ENCODE peak calls at places on chromosome 22, in six cellular contexts. One of them, this sample, is unnamed.

GRCh38 chr22:23565288-23565941 is 14.7 kb downstream of the IGLL1 start:
- DNase-seq in body of pancreas: no peak
- DNase-seq in adrenal gland: no peak
- DNase-seq in HepG2: no peak
- DNase-seq in AG04450: no peak
- DNase-seq in uterus: no peak
- DNase-seq in this sample: no peak

GRCh38 chr22:48337957-48338792 is 1489.5 kb downstream of the BRD1 start:
- DNase-seq in body of pancreas: no peak
- DNase-seq in adrenal gland: no peak
- DNase-seq in HepG2: no peak
- DNase-seq in AG04450: no peak
- DNase-seq in uterus: no peak
- DNase-seq in this sample: no peak

GRCh38 chr22:50691521-50691920 is 18.9 kb downstream of the SHANK3 start:
- DNase-seq in body of pancreas: peak
- DNase-seq in adrenal gland: no peak
- DNase-seq in HepG2: peak
- DNase-seq in AG04450: no peak
- DNase-seq in uterus: no peak
- DNase-seq in this sample: no peak

GRCh38 chr22:47163876-47164513 is 401.5 kb downstream of the TBC1D22A start:
- DNase-seq in body of pancreas: peak
- DNase-seq in adrenal gland: peak
- DNase-seq in HepG2: no peak
- DNase-seq in AG04450: no peak
- DNase-seq in uterus: no peak
- DNase-seq in this sample: no peak

GRCh38 chr22:46609175-46609690 is 11.0 kb upstream of the GRAMD4 start:
- DNase-seq in body of pancreas: no peak
- DNase-seq in adrenal gland: no peak
- DNase-seq in HepG2: peak
- DNase-seq in AG04450: no peak
- DNase-seq in uterus: no peak
- DNase-seq in this sample: no peak

GRCh38 chr22:27836181-27836580 is 34.6 kb upstream of the MN1 start:
- DNase-seq in body of pancreas: no peak
- DNase-seq in adrenal gland: no peak
- DNase-seq in HepG2: no peak
- DNase-seq in AG04450: no peak
- DNase-seq in uterus: no peak
- DNase-seq in this sample: no peak

GRCh38 chr22:40010752-40011145 is 16.0 kb downstream of the FAM83F start:
- DNase-seq in body of pancreas: no peak
- DNase-seq in adrenal gland: no peak
- DNase-seq in HepG2: no peak
- DNase-seq in AG04450: no peak
- DNase-seq in uterus: no peak
- DNase-seq in this sample: no peak

GRCh38 chr22:32661296-32661695 is 140.2 kb upstream of the TIMP3 start:
- DNase-seq in body of pancreas: no peak
- DNase-seq in adrenal gland: peak
- DNase-seq in HepG2: no peak
- DNase-seq in AG04450: peak
- DNase-seq in uterus: peak
- DNase-seq in this sample: no peak

GRCh38 chr22:44195189-44195871 is 14.6 kb downstream of the PARVG start:
- DNase-seq in body of pancreas: no peak
- DNase-seq in adrenal gland: no peak
- DNase-seq in HepG2: no peak
- DNase-seq in AG04450: no peak
- DNase-seq in uterus: no peak
- DNase-seq in this sample: no peak

GRCh38 chr22:18031670-18032454 is 7.5 kb upstream of the MICAL3 start:
- DNase-seq in body of pancreas: peak
- DNase-seq in adrenal gland: peak
- DNase-seq in HepG2: no peak
- DNase-seq in AG04450: peak
- DNase-seq in uterus: peak
- DNase-seq in this sample: no peak

GRCh38 chr22:31126869-31127175 is 4.1 kb downstream of the INPP5J start:
- DNase-seq in body of pancreas: no peak
- DNase-seq in adrenal gland: no peak
- DNase-seq in HepG2: no peak
- DNase-seq in AG04450: no peak
- DNase-seq in uterus: no peak
- DNase-seq in this sample: no peak

GRCh38 chr22:43515902-43516301 is 104.1 kb downstream of the MPPED1 start:
- DNase-seq in body of pancreas: no peak
- DNase-seq in adrenal gland: no peak
- DNase-seq in HepG2: no peak
- DNase-seq in AG04450: no peak
- DNase-seq in uterus: no peak
- DNase-seq in this sample: no peak

GRCh38 chr22:49046546-49047305 is 780.9 kb downstream of the BRD1 start:
- DNase-seq in body of pancreas: peak
- DNase-seq in adrenal gland: peak
- DNase-seq in HepG2: peak
- DNase-seq in AG04450: no peak
- DNase-seq in uterus: peak
- DNase-seq in this sample: no peak

DNA sequence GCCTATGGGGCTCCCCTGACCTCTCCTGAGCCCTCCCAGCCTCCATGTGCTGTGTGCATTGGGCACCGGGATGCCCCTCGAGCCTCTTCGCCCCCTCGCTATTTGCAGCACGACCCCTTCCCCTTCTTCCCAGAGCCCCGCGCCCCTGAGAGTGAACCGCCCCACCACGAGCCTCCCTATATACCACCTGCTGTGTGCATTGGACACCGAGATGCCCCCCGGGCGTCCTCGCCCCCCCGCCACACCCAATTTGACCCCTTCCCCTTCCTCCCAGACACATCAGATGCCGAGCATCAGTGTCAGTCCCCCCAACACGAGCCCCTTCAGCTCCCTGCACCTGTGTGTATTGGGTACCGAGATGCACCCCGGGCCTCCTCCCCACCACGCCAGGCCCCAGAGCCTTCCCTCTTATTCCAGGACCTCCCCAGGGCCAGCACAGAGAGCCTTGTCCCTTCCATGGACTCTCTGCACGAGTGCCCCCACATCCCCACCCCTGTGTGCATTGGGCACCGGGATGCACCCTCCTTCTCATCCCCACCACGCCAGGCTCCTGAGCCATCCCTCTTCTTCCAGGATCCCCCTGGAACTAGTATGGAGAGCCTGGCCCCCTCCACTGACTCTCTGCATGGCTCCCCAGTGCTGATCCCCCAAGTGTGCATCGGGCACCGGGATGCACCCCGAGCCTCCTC is 28.8 kb downstream of the TRIOBP start:
- DNase-seq in body of pancreas: no peak
- DNase-seq in adrenal gland: no peak
- DNase-seq in HepG2: no peak
- DNase-seq in AG04450: no peak
- DNase-seq in uterus: no peak
- DNase-seq in this sample: no peak
- H3K27ac ChIP-seq in body of pancreas: no peak
- H3K27ac ChIP-seq in adrenal gland: no peak
- H3K27ac ChIP-seq in HepG2: no peak
- H3K27ac ChIP-seq in AG04450: no peak
- H3K27ac ChIP-seq in uterus: no peak
- H3K27ac ChIP-seq in this sample: no peak

GRCh38 chr22:26587991-26588613 is 1.8 kb downstream of the TPST2 start:
- DNase-seq in body of pancreas: no peak
- DNase-seq in adrenal gland: no peak
- DNase-seq in HepG2: no peak
- DNase-seq in AG04450: no peak
- DNase-seq in uterus: no peak
- DNase-seq in this sample: no peak

GRCh38 chr22:26589367-26589844 is 526 bp downstream of the TPST2 start:
- DNase-seq in body of pancreas: peak
- DNase-seq in adrenal gland: peak
- DNase-seq in HepG2: no peak
- DNase-seq in AG04450: no peak
- DNase-seq in uterus: peak
- DNase-seq in this sample: no peak

GRCh38 chr22:26589845-26590524 is at the start of gene TPST2:
- DNase-seq in body of pancreas: peak
- DNase-seq in adrenal gland: peak
- DNase-seq in HepG2: peak
- DNase-seq in AG04450: no peak
- DNase-seq in uterus: peak
- DNase-seq in this sample: peak

GRCh38 chr22:26590525-26590858 is 560 bp upstream of the TPST2 start:
- DNase-seq in body of pancreas: no peak
- DNase-seq in adrenal gland: no peak
- DNase-seq in HepG2: peak
- DNase-seq in AG04450: no peak
- DNase-seq in uterus: no peak
- DNase-seq in this sample: no peak

GRCh38 chr22:26588749-26589366 is 1.1 kb downstream of the TPST2 start:
- DNase-seq in body of pancreas: no peak
- DNase-seq in adrenal gland: no peak
- DNase-seq in HepG2: peak
- DNase-seq in AG04450: no peak
- DNase-seq in uterus: no peak
- DNase-seq in this sample: no peak
- H3K27ac ChIP-seq in body of pancreas: peak
- H3K27ac ChIP-seq in adrenal gland: peak
- H3K27ac ChIP-seq in HepG2: peak
- H3K27ac ChIP-seq in AG04450: peak
- H3K27ac ChIP-seq in uterus: peak
- H3K27ac ChIP-seq in this sample: peak

GRCh38 chr22:41979423-41980250 is 10.4 kb downstream of the SEPTIN3 start:
- DNase-seq in body of pancreas: no peak
- DNase-seq in adrenal gland: no peak
- DNase-seq in HepG2: no peak
- DNase-seq in AG04450: no peak
- DNase-seq in uterus: no peak
- DNase-seq in this sample: peak

GRCh38 chr22:41987276-41987675 is 11.3 kb upstream of the WBP2NL start:
- DNase-seq in body of pancreas: no peak
- DNase-seq in adrenal gland: no peak
- DNase-seq in HepG2: no peak
- DNase-seq in AG04450: no peak
- DNase-seq in uterus: no peak
- DNase-seq in this sample: no peak

GRCh38 chr22:41983516-41983915 is 14.3 kb downstream of the SEPTIN3 start:
- DNase-seq in body of pancreas: no peak
- DNase-seq in adrenal gland: no peak
- DNase-seq in HepG2: no peak
- DNase-seq in AG04450: no peak
- DNase-seq in uterus: no peak
- DNase-seq in this sample: no peak

GRCh38 chr22:41982886-41983285 is 13.6 kb downstream of the SEPTIN3 start:
- DNase-seq in body of pancreas: no peak
- DNase-seq in adrenal gland: no peak
- DNase-seq in HepG2: no peak
- DNase-seq in AG04450: no peak
- DNase-seq in uterus: no peak
- DNase-seq in this sample: no peak

DNA sequence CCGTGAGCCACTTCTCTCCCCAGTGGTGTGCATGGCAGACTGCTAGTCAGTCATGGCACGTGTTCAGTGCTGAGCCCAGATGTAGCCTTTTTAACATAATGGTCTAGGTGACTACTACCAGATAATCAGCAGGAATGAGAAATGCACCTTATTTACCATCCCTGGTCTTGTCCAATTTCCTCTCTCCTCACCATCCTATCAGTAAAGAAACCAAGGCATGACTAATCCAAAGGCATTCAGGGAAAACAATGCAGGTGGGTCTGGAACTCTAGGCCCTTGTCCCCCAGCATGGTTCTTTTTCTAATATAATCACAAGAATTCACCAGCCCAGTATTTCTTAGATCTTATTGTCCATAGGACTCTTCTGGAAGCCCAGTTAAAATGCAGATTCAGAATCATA is 14.6 kb upstream of the WBP2NL start:
- DNase-seq in body of pancreas: no peak
- DNase-seq in adrenal gland: no peak
- DNase-seq in HepG2: no peak
- DNase-seq in AG04450: no peak
- DNase-seq in uterus: no peak
- DNase-seq in this sample: no peak
- H3K27ac ChIP-seq in body of pancreas: no peak
- H3K27ac ChIP-seq in adrenal gland: no peak
- H3K27ac ChIP-seq in HepG2: no peak
- H3K27ac ChIP-seq in AG04450: no peak
- H3K27ac ChIP-seq in uterus: no peak
- H3K27ac ChIP-seq in this sample: no peak

GRCh38 chr22:21621891-21622623 is 7.8 kb downstream of the YDJC start:
- DNase-seq in body of pancreas: no peak
- DNase-seq in adrenal gland: no peak
- DNase-seq in HepG2: no peak
- DNase-seq in AG04450: no peak
- DNase-seq in uterus: no peak
- DNase-seq in this sample: no peak

GRCh38 chr22:21621025-21621424 is 8.8 kb downstream of the YDJC start:
- DNase-seq in body of pancreas: no peak
- DNase-seq in adrenal gland: no peak
- DNase-seq in HepG2: no peak
- DNase-seq in AG04450: no peak
- DNase-seq in uterus: no peak
- DNase-seq in this sample: no peak

GRCh38 chr22:21623402-21623970 is 6.3 kb downstream of the YDJC start:
- DNase-seq in body of pancreas: no peak
- DNase-seq in adrenal gland: no peak
- DNase-seq in HepG2: no peak
- DNase-seq in AG04450: no peak
- DNase-seq in uterus: no peak
- DNase-seq in this sample: no peak

GRCh38 chr22:21624120-21624879 is 5.5 kb downstream of the YDJC start:
- DNase-seq in body of pancreas: no peak
- DNase-seq in adrenal gland: no peak
- DNase-seq in HepG2: no peak
- DNase-seq in AG04450: no peak
- DNase-seq in uterus: no peak
- DNase-seq in this sample: no peak

DNA sequence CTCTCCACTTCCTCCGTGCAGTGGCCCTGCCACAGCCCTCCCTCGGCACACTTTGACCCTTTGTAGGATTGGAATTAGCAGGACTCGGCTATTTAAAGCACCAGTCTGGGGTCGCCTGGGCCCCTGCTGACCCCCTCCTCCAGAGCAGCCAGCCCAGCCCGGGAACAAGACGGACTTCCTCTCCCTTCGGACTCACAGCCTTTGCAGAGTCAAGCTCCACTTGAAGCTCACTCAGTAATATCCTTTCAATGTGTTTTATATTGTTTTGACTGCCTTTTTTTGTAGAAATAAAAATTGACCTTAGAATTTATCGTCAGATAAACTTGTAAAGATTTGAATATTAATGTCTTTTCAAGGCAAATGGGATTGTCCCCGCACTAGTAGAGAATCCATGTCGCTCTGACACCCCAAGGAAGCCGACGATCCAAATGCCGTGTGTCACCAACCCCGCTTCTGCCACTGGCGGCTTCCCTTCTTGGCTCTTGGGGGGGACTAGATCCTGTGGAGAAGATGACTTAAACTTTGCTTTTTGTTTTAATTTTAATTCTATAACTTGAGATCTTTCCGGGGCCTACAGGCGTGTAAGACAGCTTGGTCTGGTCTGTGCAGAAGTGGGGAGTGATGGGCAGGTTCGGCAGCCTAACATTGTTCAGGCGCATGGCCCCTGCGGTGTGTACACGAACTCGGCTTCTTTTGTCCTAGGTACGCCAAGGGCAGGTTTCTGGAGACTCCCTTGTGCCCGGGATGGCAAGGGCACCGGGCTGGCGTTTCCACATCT is 7.0 kb downstream of the YDJC start:
- DNase-seq in body of pancreas: no peak
- DNase-seq in adrenal gland: no peak
- DNase-seq in HepG2: no peak
- DNase-seq in AG04450: no peak
- DNase-seq in uterus: no peak
- DNase-seq in this sample: no peak
- H3K27ac ChIP-seq in body of pancreas: no peak
- H3K27ac ChIP-seq in adrenal gland: no peak
- H3K27ac ChIP-seq in HepG2: no peak
- H3K27ac ChIP-seq in AG04450: no peak
- H3K27ac ChIP-seq in uterus: no peak
- H3K27ac ChIP-seq in this sample: peak

This sample was measured in caudate nucleus.